ENCODE peak calls at places on chromosomes 7 and 10, in seven cellular contexts. P is glutamatergic neuron; U is NCI-H1436; B is stimulated activated CD8-positive, alpha-beta memory T cell treated with anti-CD3 and anti-CD28 coated beads, Interleukin-12 subunit alpha, Interleukin-12 subunit beta, amount 100 ng/mL, for 4 hours; R is stromal cell of bone marrow; N is GF-D8; J is AG08395. T is an unnamed sample.

GRCh38 chr10:100192350-100192749 is 6.5 kb upstream of the ERLIN1 start:
- DNase-seq in P (no peak), U (no peak), B (no peak), R (no peak), N (peak; percentile 93), J (no peak), T (no peak)

GRCh38 chr7:24403557-24403956 is 119.6 kb downstream of the NPY start:
- DNase-seq in P (no peak), U (no peak), B (no peak), R (no peak), N (no peak), J (no peak), T (no peak)

GRCh38 chr7:151174246-151175046 is 7.0 kb upstream of the GBX1 start:
- DNase-seq in P (no peak), U (no peak), B (peak; percentile 6), R (no peak), N (no peak), J (no peak), T (no peak)

GRCh38 chr10:17954856-17955255 is 3.1 kb downstream of the SLC39A12 start:
- DNase-seq in P (no peak), U (no peak), B (no peak), R (no peak), N (no peak), J (peak; percentile 17), T (no peak)

GRCh38 chr10:29403208-29403607 is 114.3 kb downstream of the LYZL1 start:
- DNase-seq in P (no peak), U (no peak), B (no peak), R (no peak), N (no peak), J (no peak), T (no peak)

GRCh38 chr10:1393481-1393880 is 337.3 kb downstream of the WDR37 start:
- DNase-seq in P (no peak), U (no peak), B (no peak), R (no peak), N (no peak), J (no peak), T (no peak)

GRCh38 chr10:8985651-8986050 is 931.2 kb downstream of the GATA3 start:
- DNase-seq in P (no peak), U (no peak), B (no peak), R (no peak), N (no peak), J (no peak), T (no peak)

GRCh38 chr7:46568420-46569116 is 647.5 kb upstream of the IGFBP3 start:
- DNase-seq in P (no peak), U (no peak), B (no peak), R (no peak), N (no peak), J (no peak), T (no peak)

GRCh38 chr10:51960494-51960895 is 261.1 kb upstream of the CSTF2T start:
- DNase-seq in P (no peak), U (peak; percentile 6), B (no peak), R (peak; percentile 57), N (no peak), J (peak; percentile 72), T (no peak)

GRCh38 chr7:120729300-120729699 is 128.6 kb downstream of the TSPAN12 start:
- DNase-seq in P (no peak), U (no peak), B (no peak), R (no peak), N (no peak), J (no peak), T (no peak)

GRCh38 chr7:6433814-6434630 is 13.7 kb downstream of the DAGLB start:
- DNase-seq in P (no peak), U (no peak), B (no peak), R (no peak), N (peak; percentile 50), J (no peak), T (no peak)

GRCh38 chr7:134752006-134752760 is 27.3 kb upstream of the CALD1 start:
- DNase-seq in P (no peak), U (no peak), B (no peak), R (peak; percentile 38), N (no peak), J (peak; percentile 25), T (no peak)

GRCh38 chr10:91665842-91666241 is 33.0 kb upstream of the PPP1R3C start:
- DNase-seq in P (no peak), U (no peak), B (no peak), R (no peak), N (no peak), J (no peak), T (no peak)

GRCh38 chr10:10293431-10293830 is 724.2 kb upstream of the CELF2 start:
- DNase-seq in P (peak; percentile 34), U (no peak), B (no peak), R (no peak), N (no peak), J (no peak), T (no peak)

GRCh38 chr10:121362026-121362425 is 236.2 kb downstream of the FGFR2 start:
- DNase-seq in P (no peak), U (no peak), B (no peak), R (peak; percentile 31), N (no peak), J (no peak), T (no peak)

GRCh38 chr10:49632406-49633317 is 18.8 kb downstream of the CHAT start:
- DNase-seq in P (no peak), U (no peak), B (no peak), R (no peak), N (no peak), J (no peak), T (no peak)

GRCh38 chr7:134029-134428 is 58.3 kb upstream of the FAM20C start:
- DNase-seq in P (no peak), U (no peak), B (no peak), R (no peak), N (no peak), J (no peak), T (no peak)

GRCh38 chr10:48948631-48949030 is 9.0 kb upstream of the LRRC18 start:
- DNase-seq in P (no peak), U (no peak), B (no peak), R (no peak), N (no peak), J (no peak), T (no peak)

GRCh38 chr7:1745018-1745532 is 75.0 kb downstream of the ELFN1 start:
- DNase-seq in P (no peak), U (no peak), B (no peak), R (no peak), N (no peak), J (no peak), T (no peak)

GRCh38 chr7:103129702-103130557 is 19.0 kb downstream of the NAPEPLD start:
- DNase-seq in P (no peak), U (no peak), B (no peak), R (no peak), N (no peak), J (no peak), T (no peak)

GRCh38 chr10:91536101-91536500 is 96.8 kb downstream of the PPP1R3C start:
- DNase-seq in P (no peak), U (no peak), B (no peak), R (no peak), N (no peak), J (peak; percentile 89), T (no peak)

GRCh38 chr10:80260295-80261243 is 28.9 kb downstream of the MAT1A start:
- DNase-seq in P (no peak), U (no peak), B (no peak), R (no peak), N (no peak), J (peak; percentile 47), T (no peak)

GRCh38 chr7:158753900-158754299 is 49.3 kb upstream of the NCAPG2 start:
- DNase-seq in P (no peak), U (no peak), B (no peak), R (no peak), N (no peak), J (no peak), T (no peak)

GRCh38 chr10:92880233-92880861 is 32.0 kb downstream of the EXOC6 start:
- DNase-seq in P (no peak), U (peak; percentile 30), B (no peak), R (peak; percentile 27), N (peak; percentile 46), J (peak; percentile 40), T (no peak)